ENCODE peak calls at places on chromosomes 4 and X, in eight cellular contexts. One of them, this sample, is unnamed.

GRCh38 chr4:99657801-99658200 is at the start of gene C4orf54:
- DNase-seq in cardiac fibroblast: no peak
- DNase-seq in heart left ventricle: no peak
- DNase-seq in MM.1S: no peak
- DNase-seq in neural crest cell: no peak
- DNase-seq in GM10248: no peak
- DNase-seq in breast epithelium: no peak
- DNase-seq in upper lobe of right lung: no peak
- DNase-seq in this sample: no peak

GRCh38 chr4:73836373-73837269 is at the start of gene CXCL6:
- DNase-seq in cardiac fibroblast: peak; percentile 81
- DNase-seq in heart left ventricle: peak; percentile 45
- DNase-seq in MM.1S: no peak
- DNase-seq in neural crest cell: peak; percentile 36
- DNase-seq in GM10248: no peak
- DNase-seq in breast epithelium: no peak
- DNase-seq in upper lobe of right lung: peak; percentile 75
- DNase-seq in this sample: no peak

GRCh38 chrX:41333744-41333993 is 293 bp upstream of the DDX3X start:
- DNase-seq in cardiac fibroblast: peak; percentile 90
- DNase-seq in heart left ventricle: no peak
- DNase-seq in MM.1S: peak; percentile 85
- DNase-seq in neural crest cell: peak; percentile 57
- DNase-seq in GM10248: peak; percentile 74
- DNase-seq in breast epithelium: no peak
- DNase-seq in upper lobe of right lung: no peak
- DNase-seq in this sample: peak; percentile 92

GRCh38 chr4:140955528-140956094 is 177.7 kb downstream of the RNF150 start:
- DNase-seq in cardiac fibroblast: no peak
- DNase-seq in heart left ventricle: no peak
- DNase-seq in MM.1S: no peak
- DNase-seq in neural crest cell: no peak
- DNase-seq in GM10248: no peak
- DNase-seq in breast epithelium: no peak
- DNase-seq in upper lobe of right lung: no peak
- DNase-seq in this sample: no peak

GRCh38 chr4:28176942-28177341 is 1316.3 kb downstream of the STIM2 start:
- DNase-seq in cardiac fibroblast: no peak
- DNase-seq in heart left ventricle: no peak
- DNase-seq in MM.1S: no peak
- DNase-seq in neural crest cell: no peak
- DNase-seq in GM10248: no peak
- DNase-seq in breast epithelium: no peak
- DNase-seq in upper lobe of right lung: no peak
- DNase-seq in this sample: no peak

GRCh38 chr4:176898791-176899190 is 106.1 kb upstream of the VEGFC start:
- DNase-seq in cardiac fibroblast: no peak
- DNase-seq in heart left ventricle: no peak
- DNase-seq in MM.1S: no peak
- DNase-seq in neural crest cell: no peak
- DNase-seq in GM10248: no peak
- DNase-seq in breast epithelium: no peak
- DNase-seq in upper lobe of right lung: no peak
- DNase-seq in this sample: no peak

GRCh38 chr4:80125252-80126177 is 52.5 kb upstream of the ANTXR2 start:
- DNase-seq in cardiac fibroblast: peak; percentile 66
- DNase-seq in heart left ventricle: no peak
- DNase-seq in MM.1S: peak; percentile 17
- DNase-seq in neural crest cell: no peak
- DNase-seq in GM10248: peak; percentile 14
- DNase-seq in breast epithelium: no peak
- DNase-seq in upper lobe of right lung: no peak
- DNase-seq in this sample: peak; percentile 45

GRCh38 chrX:12115377-12115776 is 22.9 kb upstream of the FRMPD4 start:
- DNase-seq in cardiac fibroblast: no peak
- DNase-seq in heart left ventricle: no peak
- DNase-seq in MM.1S: no peak
- DNase-seq in neural crest cell: peak; percentile 3
- DNase-seq in GM10248: no peak
- DNase-seq in breast epithelium: no peak
- DNase-seq in upper lobe of right lung: no peak
- DNase-seq in this sample: no peak

GRCh38 chrX:17465201-17465600 is 90.2 kb downstream of the NHS start:
- DNase-seq in cardiac fibroblast: no peak
- DNase-seq in heart left ventricle: no peak
- DNase-seq in MM.1S: no peak
- DNase-seq in neural crest cell: no peak
- DNase-seq in GM10248: no peak
- DNase-seq in breast epithelium: no peak
- DNase-seq in upper lobe of right lung: no peak
- DNase-seq in this sample: no peak

GRCh38 chr4:123939621-123940020 is 543.0 kb downstream of the SPRY1 start:
- DNase-seq in cardiac fibroblast: peak; percentile 87
- DNase-seq in heart left ventricle: no peak
- DNase-seq in MM.1S: no peak
- DNase-seq in neural crest cell: no peak
- DNase-seq in GM10248: no peak
- DNase-seq in breast epithelium: no peak
- DNase-seq in upper lobe of right lung: no peak
- DNase-seq in this sample: no peak

GRCh38 chr4:169270156-169270809 is 473 bp downstream of the SH3RF1 start:
- DNase-seq in cardiac fibroblast: peak; percentile 53
- DNase-seq in heart left ventricle: peak; percentile 79
- DNase-seq in MM.1S: peak; percentile 65
- DNase-seq in neural crest cell: no peak
- DNase-seq in GM10248: peak; percentile 73
- DNase-seq in breast epithelium: no peak
- DNase-seq in upper lobe of right lung: peak; percentile 84
- DNase-seq in this sample: peak; percentile 76

GRCh38 chr4:19844436-19844835 is 407.3 kb upstream of the SLIT2 start:
- DNase-seq in cardiac fibroblast: peak; percentile 49
- DNase-seq in heart left ventricle: no peak
- DNase-seq in MM.1S: no peak
- DNase-seq in neural crest cell: no peak
- DNase-seq in GM10248: no peak
- DNase-seq in breast epithelium: no peak
- DNase-seq in upper lobe of right lung: no peak
- DNase-seq in this sample: no peak

GRCh38 chr4:109560687-109561452 is 824 bp downstream of the MCUB start:
- DNase-seq in cardiac fibroblast: peak; percentile 85
- DNase-seq in heart left ventricle: peak; percentile 41
- DNase-seq in MM.1S: peak; percentile 87
- DNase-seq in neural crest cell: peak; percentile 20
- DNase-seq in GM10248: peak; percentile 82
- DNase-seq in breast epithelium: no peak
- DNase-seq in upper lobe of right lung: no peak
- DNase-seq in this sample: peak; percentile 88

GRCh38 chr4:10455133-10455532 is 2.1 kb downstream of the ZNF518B start:
- DNase-seq in cardiac fibroblast: no peak
- DNase-seq in heart left ventricle: no peak
- DNase-seq in MM.1S: no peak
- DNase-seq in neural crest cell: no peak
- DNase-seq in GM10248: no peak
- DNase-seq in breast epithelium: no peak
- DNase-seq in upper lobe of right lung: no peak
- DNase-seq in this sample: no peak

GRCh38 chr4:1192493-1193205 is 20.3 kb upstream of the SPON2 start:
- DNase-seq in cardiac fibroblast: no peak
- DNase-seq in heart left ventricle: peak; percentile 58
- DNase-seq in MM.1S: no peak
- DNase-seq in neural crest cell: no peak
- DNase-seq in GM10248: no peak
- DNase-seq in breast epithelium: peak; percentile 61
- DNase-seq in upper lobe of right lung: peak; percentile 60
- DNase-seq in this sample: peak; percentile 2

GRCh38 chr4:113821851-113822250 is 60.3 kb upstream of the CAMK2D start:
- DNase-seq in cardiac fibroblast: no peak
- DNase-seq in heart left ventricle: no peak
- DNase-seq in MM.1S: no peak
- DNase-seq in neural crest cell: no peak
- DNase-seq in GM10248: no peak
- DNase-seq in breast epithelium: no peak
- DNase-seq in upper lobe of right lung: no peak
- DNase-seq in this sample: no peak

GRCh38 chrX:143635915-143636314 is at the start of gene SLITRK4:
- DNase-seq in cardiac fibroblast: no peak
- DNase-seq in heart left ventricle: no peak
- DNase-seq in MM.1S: no peak
- DNase-seq in neural crest cell: peak; percentile 40
- DNase-seq in GM10248: no peak
- DNase-seq in breast epithelium: no peak
- DNase-seq in upper lobe of right lung: no peak
- DNase-seq in this sample: no peak

GRCh38 chr4:188620608-188621007 is 481.4 kb downstream of the TRIML1 start:
- DNase-seq in cardiac fibroblast: no peak
- DNase-seq in heart left ventricle: no peak
- DNase-seq in MM.1S: no peak
- DNase-seq in neural crest cell: no peak
- DNase-seq in GM10248: no peak
- DNase-seq in breast epithelium: no peak
- DNase-seq in upper lobe of right lung: no peak
- DNase-seq in this sample: no peak

GRCh38 chrX:14476169-14476568 is 53.2 kb upstream of the GLRA2 start:
- DNase-seq in cardiac fibroblast: peak; percentile 0
- DNase-seq in heart left ventricle: no peak
- DNase-seq in MM.1S: no peak
- DNase-seq in neural crest cell: no peak
- DNase-seq in GM10248: no peak
- DNase-seq in breast epithelium: no peak
- DNase-seq in upper lobe of right lung: no peak
- DNase-seq in this sample: no peak

GRCh38 chr4:150302553-150302952 is 224.3 kb downstream of the DCLK2 start:
- DNase-seq in cardiac fibroblast: peak; percentile 97
- DNase-seq in heart left ventricle: no peak
- DNase-seq in MM.1S: no peak
- DNase-seq in neural crest cell: no peak
- DNase-seq in GM10248: no peak
- DNase-seq in breast epithelium: no peak
- DNase-seq in upper lobe of right lung: no peak
- DNase-seq in this sample: no peak

GRCh38 chr4:77172336-77172735 is 15.3 kb downstream of the CCNG2 start:
- DNase-seq in cardiac fibroblast: peak; percentile 84
- DNase-seq in heart left ventricle: no peak
- DNase-seq in MM.1S: no peak
- DNase-seq in neural crest cell: no peak
- DNase-seq in GM10248: no peak
- DNase-seq in breast epithelium: no peak
- DNase-seq in upper lobe of right lung: no peak
- DNase-seq in this sample: no peak

GRCh38 chr4:101919373-101919977 is 128.9 kb downstream of the BANK1 start:
- DNase-seq in cardiac fibroblast: no peak
- DNase-seq in heart left ventricle: no peak
- DNase-seq in MM.1S: no peak
- DNase-seq in neural crest cell: no peak
- DNase-seq in GM10248: no peak
- DNase-seq in breast epithelium: no peak
- DNase-seq in upper lobe of right lung: no peak
- DNase-seq in this sample: no peak
- TF ChIP-seq CTCF in cardiac fibroblast: no peak
- TF ChIP-seq CTCF in heart left ventricle: no peak
- TF ChIP-seq CTCF in MM.1S: no peak
- TF ChIP-seq CTCF in neural crest cell: no peak
- TF ChIP-seq CTCF in GM10248: no peak
- TF ChIP-seq CTCF in breast epithelium: no peak
- TF ChIP-seq CTCF in upper lobe of right lung: no peak
- TF ChIP-seq CTCF in this sample: no peak

DNA sequence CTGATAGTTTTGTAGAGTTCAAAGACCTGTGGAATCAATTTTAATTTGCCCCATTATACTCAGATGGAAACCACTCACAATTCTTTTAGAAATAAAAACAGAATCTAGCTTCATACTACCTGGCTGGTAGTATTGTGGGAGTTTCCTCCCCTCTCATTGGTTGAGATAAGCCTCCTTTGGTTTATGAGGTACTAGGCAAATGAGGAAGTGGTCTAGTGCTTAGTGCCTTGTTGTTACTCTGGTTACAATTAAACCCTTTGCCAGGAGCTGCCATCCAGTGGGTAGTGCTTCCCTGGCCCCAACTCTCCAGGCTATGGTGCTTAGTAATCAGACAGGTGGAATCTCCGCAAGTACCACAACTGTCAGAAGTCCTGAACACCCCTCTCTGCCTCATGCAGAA is 118.3 kb downstream of the CDKL5 start:
- DNase-seq in cardiac fibroblast: no peak
- DNase-seq in heart left ventricle: no peak
- DNase-seq in MM.1S: no peak
- DNase-seq in neural crest cell: no peak
- DNase-seq in GM10248: no peak
- DNase-seq in breast epithelium: no peak
- DNase-seq in upper lobe of right lung: no peak
- DNase-seq in this sample: peak; percentile 1
- TF ChIP-seq CTCF in cardiac fibroblast: no peak
- TF ChIP-seq CTCF in heart left ventricle: no peak
- TF ChIP-seq CTCF in MM.1S: no peak
- TF ChIP-seq CTCF in neural crest cell: no peak
- TF ChIP-seq CTCF in GM10248: no peak
- TF ChIP-seq CTCF in breast epithelium: no peak
- TF ChIP-seq CTCF in upper lobe of right lung: no peak
- TF ChIP-seq CTCF in this sample: no peak

DNA sequence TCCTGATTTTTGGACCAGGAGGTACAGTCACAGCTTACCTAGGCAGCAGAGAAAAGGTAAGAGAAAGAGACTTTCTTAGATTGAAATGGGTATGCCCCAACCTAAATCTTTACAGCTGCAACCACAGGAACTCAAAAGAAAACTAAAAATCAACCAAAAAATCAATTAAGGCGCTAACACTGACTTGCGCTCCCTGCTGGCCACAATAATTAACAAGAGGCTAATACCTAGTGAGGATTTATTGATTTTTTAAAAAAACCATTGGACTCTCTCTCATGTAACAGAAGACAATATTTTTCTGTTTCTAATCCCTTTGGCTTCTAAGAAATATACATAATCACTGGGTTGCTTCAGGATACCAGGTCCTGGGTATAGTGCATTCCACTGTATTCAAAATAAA is 153.9 kb upstream of the TENM3 start:
- DNase-seq in cardiac fibroblast: peak; percentile 19
- DNase-seq in heart left ventricle: no peak
- DNase-seq in MM.1S: peak; percentile 36
- DNase-seq in neural crest cell: no peak
- DNase-seq in GM10248: no peak
- DNase-seq in breast epithelium: no peak
- DNase-seq in upper lobe of right lung: no peak
- DNase-seq in this sample: peak; percentile 19
- TF ChIP-seq CTCF in cardiac fibroblast: no peak
- TF ChIP-seq CTCF in heart left ventricle: no peak
- TF ChIP-seq CTCF in MM.1S: peak; percentile 49
- TF ChIP-seq CTCF in neural crest cell: peak; percentile 49
- TF ChIP-seq CTCF in GM10248: peak; percentile 22
- TF ChIP-seq CTCF in breast epithelium: no peak
- TF ChIP-seq CTCF in upper lobe of right lung: no peak
- TF ChIP-seq CTCF in this sample: peak; percentile 5

DNA sequence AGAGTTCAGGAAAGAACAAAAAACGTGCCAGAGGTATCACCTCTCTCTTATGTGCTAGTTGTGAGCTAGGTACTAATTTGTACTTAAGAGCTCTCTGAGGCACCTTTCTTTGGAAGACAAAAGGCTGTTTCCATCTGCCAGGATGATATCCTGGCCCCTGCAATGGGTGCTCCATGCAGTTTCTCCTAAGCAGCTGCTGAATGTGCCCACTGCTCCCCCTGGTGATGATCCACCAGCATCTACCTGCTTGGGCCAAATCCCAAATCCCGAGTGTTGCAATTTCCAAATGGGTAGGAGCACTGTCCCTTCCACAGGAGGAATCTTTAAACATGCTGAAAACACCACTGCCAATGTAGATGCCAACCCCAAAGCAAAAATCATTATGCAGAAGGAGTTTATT is 69.4 kb upstream of the C4orf50 start:
- DNase-seq in cardiac fibroblast: peak; percentile 14
- DNase-seq in heart left ventricle: no peak
- DNase-seq in MM.1S: no peak
- DNase-seq in neural crest cell: peak; percentile 50
- DNase-seq in GM10248: no peak
- DNase-seq in breast epithelium: no peak
- DNase-seq in upper lobe of right lung: no peak
- DNase-seq in this sample: peak; percentile 25
- TF ChIP-seq CTCF in cardiac fibroblast: peak; percentile 8
- TF ChIP-seq CTCF in heart left ventricle: peak; percentile 48
- TF ChIP-seq CTCF in MM.1S: peak; percentile 39
- TF ChIP-seq CTCF in neural crest cell: peak; percentile 67
- TF ChIP-seq CTCF in GM10248: peak; percentile 13
- TF ChIP-seq CTCF in breast epithelium: no peak
- TF ChIP-seq CTCF in upper lobe of right lung: peak; percentile 40
- TF ChIP-seq CTCF in this sample: peak; percentile 31